ENCODE peak calls at places on chromosomes 12 and 14, in seven cellular contexts. M is hepatocyte, G is transverse colon, L is IMR-90, N is PC-3, X is stomach, J is body of pancreas. U is an unnamed sample.
A peak's percentile ranks its signal among the peaks of the same experiment; 100 is the strongest.

GRCh38 chr12:67681145-67681778 is 32.7 kb downstream of the DYRK2 start:
- DNase-seq in M (peak; percentile 47), G (no peak), L (peak; percentile 97), N (peak; percentile 84), X (no peak), J (no peak), U (no peak)

GRCh38 chr12:114667669-114668150 is 16.3 kb downstream of the TBX3 start:
- DNase-seq in M (no peak), G (no peak), L (no peak), N (no peak), X (no peak), J (no peak), U (no peak)

GRCh38 chr12:66273147-66273546 is 29.1 kb upstream of the HELB start:
- DNase-seq in M (no peak), G (no peak), L (no peak), N (no peak), X (no peak), J (no peak), U (no peak)

GRCh38 chr14:92573761-92574498 is 60.3 kb downstream of the RIN3 start:
- DNase-seq in M (no peak), G (no peak), L (no peak), N (no peak), X (no peak), J (no peak), U (no peak)

GRCh38 chr12:33721561-33721960 is 281.9 kb upstream of the SYT10 start:
- DNase-seq in M (no peak), G (no peak), L (no peak), N (no peak), X (no peak), J (no peak), U (no peak)

GRCh38 chr14:91509083-91509877 is 830 bp downstream of the PPP4R3A start:
- DNase-seq in M (peak; percentile 54), G (peak; percentile 38), L (no peak), N (no peak), X (peak; percentile 39), J (peak; percentile 48), U (peak; percentile 33)

GRCh38 chr14:69280746-69281291 is 20.9 kb downstream of the GALNT16 start:
- DNase-seq in M (no peak), G (no peak), L (no peak), N (no peak), X (no peak), J (no peak), U (no peak)

GRCh38 chr14:50469982-50470381 is 62.4 kb downstream of the MAP4K5 start:
- DNase-seq in M (no peak), G (no peak), L (no peak), N (peak; percentile 22), X (no peak), J (no peak), U (no peak)

GRCh38 chr12:2212971-2213869 is 160.4 kb downstream of the CACNA1C start:
- DNase-seq in M (peak; percentile 72), G (no peak), L (no peak), N (no peak), X (no peak), J (peak; percentile 40), U (no peak)

GRCh38 chr12:120247621-120248030 is 17.9 kb downstream of the PXN start:
- DNase-seq in M (no peak), G (no peak), L (peak; percentile 77), N (peak; percentile 61), X (no peak), J (no peak), U (no peak)

GRCh38 chr12:113647048-113647447 is 175.4 kb upstream of the LHX5 start:
- DNase-seq in M (no peak), G (no peak), L (no peak), N (no peak), X (no peak), J (no peak), U (no peak)

GRCh38 chr14:95515080-95515489 is 1.4 kb downstream of the SYNE3 start:
- DNase-seq in M (peak; percentile 51), G (no peak), L (no peak), N (no peak), X (no peak), J (no peak), U (no peak)

GRCh38 chr12:15575797-15576560 is 213.2 kb downstream of the EPS8 start:
- DNase-seq in M (no peak), G (no peak), L (no peak), N (no peak), X (no peak), J (no peak), U (no peak)

GRCh38 chr12:96121271-96121711 is 72.9 kb upstream of the ELK3 start:
- DNase-seq in M (no peak), G (no peak), L (peak; percentile 14), N (no peak), X (no peak), J (no peak), U (no peak)

GRCh38 chr12:56152132-56152755 is at the start of gene MYL6B:
- DNase-seq in M (peak; percentile 96), G (peak; percentile 96), L (peak; percentile 88), N (peak; percentile 94), X (peak; percentile 95), J (peak; percentile 95), U (peak; percentile 79)

GRCh38 chr12:121451931-121452330 is 52.0 kb downstream of the RNF34 start:
- DNase-seq in M (no peak), G (peak; percentile 59), L (no peak), N (no peak), X (no peak), J (no peak), U (no peak)

GRCh38 chr12:13534242-13534641 is 337.7 kb downstream of the EMP1 start:
- DNase-seq in M (no peak), G (no peak), L (no peak), N (no peak), X (no peak), J (no peak), U (no peak)

GRCh38 chr14:76782885-76783566 is 21.8 kb downstream of the VASH1 start:
- DNase-seq in M (no peak), G (no peak), L (no peak), N (no peak), X (no peak), J (no peak), U (no peak)

GRCh38 chr12:104485651-104486341 is 29.0 kb downstream of the CHST11 start:
- DNase-seq in M (no peak), G (no peak), L (no peak), N (no peak), X (no peak), J (no peak), U (peak; percentile 63)

GRCh38 chr12:131279281-131279921 is 325.7 kb downstream of the ADGRD1 start:
- DNase-seq in M (no peak), G (no peak), L (no peak), N (no peak), X (no peak), J (no peak), U (no peak)

GRCh38 chr12:32455607-32456063 is 56.3 kb downstream of the FGD4 start:
- DNase-seq in M (peak; percentile 76), G (no peak), L (peak; percentile 82), N (peak; percentile 81), X (no peak), J (no peak), U (peak; percentile 37)

GRCh38 chr12:2138871-2139308 is 86.1 kb downstream of the CACNA1C start:
- DNase-seq in M (peak; percentile 38), G (peak; percentile 49), L (peak; percentile 43), N (no peak), X (no peak), J (no peak), U (no peak)

GRCh38 chr14:104133496-104133895 is 4.9 kb upstream of the KIF26A start:
- DNase-seq in M (no peak), G (no peak), L (no peak), N (no peak), X (no peak), J (peak; percentile 4), U (no peak)

GRCh38 chr14:89660183-89660582 is 243.2 kb upstream of the FOXN3 start:
- DNase-seq in M (peak; percentile 13), G (no peak), L (peak; percentile 84), N (no peak), X (no peak), J (no peak), U (no peak)

GRCh38 chr12:50296554-50296953 is 13.2 kb upstream of the LIMA1 start:
- DNase-seq in M (no peak), G (no peak), L (no peak), N (no peak), X (no peak), J (no peak), U (no peak)
- H3K27ac ChIP-seq in M (no peak overlapping the region), G (peak overlapping the region; percentile 58), L (no peak overlapping the region), N (no peak overlapping the region), X (no peak overlapping the region), J (peak overlapping the region; percentile 56), U (no peak overlapping the region)

DNA sequence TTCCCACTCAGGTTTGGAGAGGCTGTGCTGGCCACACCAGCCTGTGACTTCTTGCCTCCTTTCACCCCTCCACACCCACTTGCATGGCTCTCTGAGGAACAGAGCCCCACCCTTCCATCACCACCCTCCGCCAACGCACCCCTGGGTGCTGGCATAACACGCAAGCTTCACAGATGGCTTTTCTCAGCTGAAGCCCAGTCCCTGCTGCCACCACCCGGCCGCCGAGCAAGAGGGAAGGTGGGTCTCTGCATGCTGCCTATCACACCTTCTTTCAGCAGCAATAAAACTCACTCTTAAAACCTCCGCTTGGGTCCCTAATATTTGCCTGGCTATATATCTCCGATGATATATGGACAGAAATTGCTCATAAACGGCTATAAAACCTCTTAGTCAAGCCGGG is 41.6 kb downstream of the SMUG1 start:
- DNase-seq in M (no peak), G (no peak), L (no peak), N (no peak), X (peak; percentile 82), J (no peak), U (no peak)
- H3K27me3 ChIP-seq in M (no peaks in the 10 kb centered on the region), G (peaks cover 49% of the 10 kb centered on the region), L (peaks cover 53% of the 10 kb centered on the region), N (no peaks in the 10 kb centered on the region), X (peaks cover 14% of the 10 kb centered on the region), J (no peaks in the 10 kb centered on the region), U (no peaks in the 10 kb centered on the region)

DNA sequence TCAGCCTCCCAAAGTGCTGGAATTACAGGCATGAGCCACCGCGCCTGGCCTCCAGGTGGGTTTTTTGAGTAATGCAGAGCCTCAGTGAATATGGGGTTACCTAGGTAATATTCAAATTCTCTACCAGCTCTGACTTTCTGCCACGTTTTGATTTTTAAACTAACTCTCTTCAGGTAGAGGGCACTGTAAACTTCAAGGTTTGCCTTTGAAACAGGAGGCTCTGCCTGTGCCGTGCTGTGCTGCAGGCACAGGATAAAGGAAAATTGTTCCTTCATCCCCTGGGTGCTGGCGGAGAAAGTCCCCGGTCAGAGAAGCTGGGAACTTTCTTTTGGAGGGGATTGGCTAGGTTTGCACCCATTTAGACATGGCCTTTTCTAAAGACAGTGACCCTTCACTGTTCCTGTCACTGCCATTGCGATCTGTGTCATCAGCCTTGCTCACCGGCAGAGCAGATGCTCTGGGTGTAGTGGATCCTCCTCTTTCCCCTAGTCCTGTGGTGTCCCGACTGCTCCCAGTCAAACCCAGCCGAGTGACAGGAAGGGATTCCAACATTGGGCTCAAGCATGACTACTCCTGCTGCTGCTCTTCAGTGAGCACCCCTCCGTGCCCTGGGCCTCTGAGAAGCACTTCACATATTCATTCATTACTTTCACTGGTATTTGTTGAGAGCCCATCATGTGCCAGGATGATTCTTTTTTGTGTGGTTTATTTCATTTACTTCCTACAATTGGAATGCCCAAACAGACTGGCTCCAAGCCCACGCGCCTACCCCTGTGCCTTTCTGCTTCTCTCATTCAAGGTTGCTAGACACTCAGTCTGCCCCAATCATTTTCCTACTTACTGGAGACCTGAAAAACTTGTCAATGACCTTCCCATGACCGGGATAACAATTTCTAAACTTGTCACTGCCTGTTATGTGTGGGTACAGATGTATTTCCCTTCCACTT is 103.6 kb downstream of the TMEM30B start:
- DNase-seq in M (no peak), G (no peak), L (peak; percentile 31), N (peak; percentile 49), X (no peak), J (no peak), U (no peak)
- H3K27ac ChIP-seq in M (peak overlapping the region; percentile 2), G (no peak overlapping the region), L (peak overlapping the region; percentile 100), N (peak overlapping the region; percentile 93), X (no peak overlapping the region), J (peak overlapping the region; percentile 9), U (no peak overlapping the region)

GRCh38 chr14:36583242-36584166 is 1.1 kb upstream of the NKX2-8 start:
- DNase-seq in M (no peak), G (no peak), L (no peak), N (no peak), X (no peak), J (no peak), U (no peak)
- H3K27me3 ChIP-seq in M (peaks cover 88% of the 10 kb centered on the region), G (peaks cover 100% of the 10 kb centered on the region), L (peaks cover 67% of the 10 kb centered on the region), N (peaks cover 36% of the 10 kb centered on the region), X (peaks cover 95% of the 10 kb centered on the region), J (no peaks in the 10 kb centered on the region), U (peaks cover 10% of the 10 kb centered on the region)

U was measured in naive thymus-derived CD4-positive, alpha-beta T cell.